ENCODE peak calls at places on chromosome 20, in five cellular contexts. W is mesenchymal stem cell, C is neuronal stem cell, U is H9, E is H1. V is an unnamed sample.

GRCh38 chr20:21559305-21559704 is 45.4 kb upstream of the NKX2-2 start:
- DNase-seq in C (no peak), U (no peak), W (no peak), E (no peak), V (no peak)

GRCh38 chr20:3340443-3340842 is 67.0 kb downstream of the DNAAF9 start:
- DNase-seq in C (no peak), U (no peak), E (no peak), W (no peak), V (no peak)

GRCh38 chr20:49281913-49282467 is 4.1 kb upstream of the ZNFX1 start:
- DNase-seq in C (no peak), U (no peak), W (no peak), E (no peak), V (no peak)

GRCh38 chr20:59576216-59576953 is 28.0 kb upstream of the PHACTR3 start:
- DNase-seq in U (peak; percentile 62), C (no peak), E (peak; percentile 51), W (no peak), V (no peak)

GRCh38 chr20:701401-702129 is 26.0 kb upstream of the SCRT2 start:
- DNase-seq in E (no peak), U (no peak), C (no peak), W (no peak), V (no peak)

GRCh38 chr20:59300341-59301081 is at the start of gene EDN3:
- DNase-seq in W (no peak), C (no peak), U (peak; percentile 52), E (peak; percentile 65), V (no peak)

GRCh38 chr20:9021699-9022098 is 47.2 kb upstream of the PLCB4 start:
- DNase-seq in W (no peak), U (peak; percentile 58), E (no peak), C (no peak), V (no peak)

GRCh38 chr20:53154540-53154939 is 182.4 kb downstream of the TSHZ2 start:
- DNase-seq in C (no peak), U (no peak), E (no peak), W (peak; percentile 45), V (peak; percentile 25)

GRCh38 chr20:41951615-41952014 is 333.4 kb upstream of the CHD6 start:
- DNase-seq in E (no peak), U (no peak), W (no peak), C (no peak), V (no peak)

GRCh38 chr20:62740286-62741141 is 31.9 kb downstream of the NTSR1 start:
- DNase-seq in E (no peak), U (no peak), C (no peak), W (peak; percentile 85), V (peak; percentile 12)

GRCh38 chr20:38612921-38613320 is 11.3 kb downstream of the ARHGAP40 start:
- DNase-seq in C (no peak), W (no peak), E (no peak), U (no peak), V (no peak)

GRCh38 chr20:17525650-17526049 is 5.5 kb downstream of the BFSP1 start:
- DNase-seq in C (no peak), U (peak; percentile 74), W (no peak), E (no peak), V (no peak)

GRCh38 chr20:59176812-59177211 is 13.2 kb downstream of the ZNF831 start:
- DNase-seq in W (no peak), U (no peak), E (no peak), C (no peak), V (no peak)

GRCh38 chr20:41231850-41232249 is 85.7 kb downstream of the ZHX3 start:
- DNase-seq in W (no peak), E (no peak), U (no peak), C (no peak), V (no peak)

GRCh38 chr20:62578294-62578897 is 63.9 kb upstream of the SLCO4A1 start:
- DNase-seq in E (no peak), U (no peak), C (no peak), W (no peak), V (no peak)

GRCh38 chr20:38893485-38894090 is 32.6 kb upstream of the FAM83D start:
- DNase-seq in E (peak; percentile 89), W (peak; percentile 28), C (peak; percentile 58), U (peak; percentile 88), V (peak; percentile 71)

GRCh38 chr20:53672484-53673129 is 79.0 kb upstream of the ZNF217 start:
- DNase-seq in U (no peak), C (no peak), W (no peak), E (no peak), V (no peak)

GRCh38 chr20:15342987-15343639 is 1005.7 kb upstream of the FLRT3 start:
- DNase-seq in W (peak; percentile 1), U (no peak), C (no peak), E (no peak), V (no peak)

GRCh38 chr20:23782366-23782983 is 31.7 kb upstream of the CST1 start:
- DNase-seq in W (peak; percentile 33), C (no peak), U (peak; percentile 73), E (peak; percentile 83), V (no peak)

GRCh38 chr20:730005-730404 is 38.3 kb downstream of the SLC52A3 start:
- DNase-seq in E (no peak), U (no peak), C (no peak), W (no peak), V (no peak)

GRCh38 chr20:50172347-50173013 is 18.1 kb upstream of the CEBPB start:
- DNase-seq in E (peak; percentile 89), U (peak; percentile 98), C (peak; percentile 74), W (peak; percentile 93), V (peak; percentile 71)

GRCh38 chr20:63979549-63980316 is at the start of gene SAMD10:
- DNase-seq in C (no peak), E (peak; percentile 66), W (peak; percentile 70), U (peak; percentile 60), V (peak; percentile 51)

GRCh38 chr20:12941025-12941424 is 67.7 kb upstream of the SPTLC3 start:
- DNase-seq in E (no peak), C (no peak), W (no peak), U (no peak), V (no peak)

GRCh38 chr20:39810269-39810668 is 848.1 kb downstream of the DHX35 start:
- DNase-seq in E (no peak), W (no peak), U (no peak), C (no peak), V (no peak)

GRCh38 chr20:19254086-19254821 is 41.8 kb downstream of the SLC24A3 start:
- DNase-seq in C (no peak), E (peak; percentile 24), U (no peak), W (no peak), V (no peak)

GRCh38 chr20:63743210-63743970 is 3.8 kb downstream of the SLC2A4RG start:
- DNase-seq in W (no peak), U (no peak), E (no peak), C (no peak), V (no peak)

GRCh38 chr20:51176846-51177245 is 153.9 kb upstream of the KCNG1 start:
- DNase-seq in E (no peak), C (no peak), W (no peak), U (no peak), V (no peak)

GRCh38 chr20:51095755-51096509 is 73.0 kb upstream of the KCNG1 start:
- DNase-seq in W (no peak), U (no peak), C (peak; percentile 38), E (no peak), V (no peak)

GRCh38 chr20:21105429-21106170 is 558 bp downstream of the LINC00237 start:
- DNase-seq in E (peak; percentile 74), C (no peak), U (peak; percentile 52), W (no peak), V (no peak)

GRCh38 chr20:16749573-16749972 is 1.4 kb downstream of the OTOR start:
- DNase-seq in U (peak; percentile 61), W (no peak), C (no peak), E (peak; percentile 74), V (no peak)

GRCh38 chr20:8647868-8648495 is 420.9 kb upstream of the PLCB4 start:
- DNase-seq in W (peak; percentile 19), C (no peak), E (no peak), U (no peak), V (no peak)

GRCh38 chr20:10729785-10730184 is 56.0 kb upstream of the JAG1 start:
- DNase-seq in E (no peak), U (no peak), W (no peak), C (no peak), V (no peak)
- H3K18ac ChIP-seq in E (no peak overlapping the region), U (no peak overlapping the region), W (no peak overlapping the region), C (no peak overlapping the region), V (no peak overlapping the region)

GRCh38 chr20:22684763-22685443 is 100.5 kb upstream of the FOXA2 start:
- DNase-seq in U (no peak), W (no peak), E (no peak), C (no peak), V (no peak)

GRCh38 chr20:22688485-22688884 is 104.1 kb upstream of the FOXA2 start:
- DNase-seq in E (no peak), U (no peak), C (no peak), W (no peak), V (no peak)

GRCh38 chr20:22684072-22684762 is 99.8 kb upstream of the FOXA2 start:
- DNase-seq in C (peak; percentile 79), W (peak; percentile 73), E (peak; percentile 83), U (peak; percentile 85), V (peak; percentile 49)

GRCh38 chr20:22687676-22688360 is 103.4 kb upstream of the FOXA2 start:
- DNase-seq in E (no peak), C (no peak), U (no peak), W (no peak), V (no peak)

GRCh38 chr20:22686097-22686496 is 101.7 kb upstream of the FOXA2 start:
- DNase-seq in W (peak; percentile 72), U (peak; percentile 84), E (peak; percentile 72), C (no peak), V (no peak)
- H2BK12ac ChIP-seq in W (no peak overlapping the region), U (no peak overlapping the region), E (no peak overlapping the region), C (no peak overlapping the region), V (no peak overlapping the region)

GRCh38 chr20:43915209-43916072 is 789 bp downstream of the TOX2 start:
- DNase-seq in U (peak; percentile 68), W (peak; percentile 64), E (peak; percentile 78), C (no peak), V (no peak)
- H3K18ac ChIP-seq in U (no peak overlapping the region), W (peak overlapping the region; percentile 100), E (no peak overlapping the region), C (peak overlapping the region; percentile 93), V (no peak overlapping the region)

DNA sequence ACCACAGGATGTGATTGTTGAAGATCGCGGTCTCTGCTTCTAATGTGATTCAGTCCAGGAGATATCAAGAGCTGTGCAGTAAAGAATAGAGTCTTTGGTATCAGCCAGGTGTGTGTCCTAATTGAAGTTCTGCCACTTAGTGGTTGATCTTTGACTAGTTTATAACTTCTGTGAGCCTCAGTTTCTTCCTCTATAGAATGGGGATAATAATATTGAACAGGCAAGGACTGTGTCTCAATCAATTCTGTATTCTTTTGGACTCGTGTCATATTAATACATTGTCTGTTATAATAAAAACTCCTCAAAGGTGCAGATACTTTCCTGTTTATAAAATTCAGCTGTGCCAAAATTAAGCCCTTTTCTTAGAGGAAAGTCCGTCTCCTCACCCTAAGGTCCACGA is 23.1 kb upstream of the NCOA6 start:
- DNase-seq in E (no peak), C (no peak), U (no peak), W (no peak), V (no peak)
- H2BK12ac ChIP-seq in E (no peak overlapping the region), C (no peak overlapping the region), U (no peak overlapping the region), W (no peak overlapping the region), V (no peak overlapping the region)

V was measured in trophoblast cell.